ENCODE peak calls at places on chromosomes 7 and 10, in nine cellular contexts. One of them, this sample, is unnamed.

GRCh38 chr7:110591341-110591740 is 499.6 kb upstream of the LRRN3 start:
- DNase-seq in activated CD8-positive, alpha-beta T cell treated with anti-CD3 and anti-CD28 coated beads for 36 hours: no peak
- DNase-seq in adrenal gland: no peak
- DNase-seq in AG09319: no peak
- DNase-seq in thyroid gland: no peak
- DNase-seq in omental fat pad: no peak
- DNase-seq in GM20000: no peak
- DNase-seq in bronchial epithelial cell: no peak
- DNase-seq in astrocyte of the spinal cord: peak; percentile 21
- DNase-seq in this sample: no peak

GRCh38 chr10:5443429-5443828 is 31.1 kb downstream of the NET1 start:
- DNase-seq in activated CD8-positive, alpha-beta T cell treated with anti-CD3 and anti-CD28 coated beads for 36 hours: no peak
- DNase-seq in adrenal gland: no peak
- DNase-seq in AG09319: no peak
- DNase-seq in thyroid gland: no peak
- DNase-seq in omental fat pad: no peak
- DNase-seq in GM20000: peak; percentile 80
- DNase-seq in bronchial epithelial cell: no peak
- DNase-seq in astrocyte of the spinal cord: no peak
- DNase-seq in this sample: peak; percentile 75

GRCh38 chr7:130071701-130072622 is 1.6 kb downstream of the KLHDC10 start:
- DNase-seq in activated CD8-positive, alpha-beta T cell treated with anti-CD3 and anti-CD28 coated beads for 36 hours: peak; percentile 62
- DNase-seq in adrenal gland: peak; percentile 59
- DNase-seq in AG09319: peak; percentile 65
- DNase-seq in thyroid gland: peak; percentile 65
- DNase-seq in omental fat pad: no peak
- DNase-seq in GM20000: peak; percentile 71
- DNase-seq in bronchial epithelial cell: peak; percentile 79
- DNase-seq in astrocyte of the spinal cord: peak; percentile 88
- DNase-seq in this sample: peak; percentile 68

GRCh38 chr10:122154733-122155366 is 116.2 kb upstream of the BTBD16 start:
- DNase-seq in activated CD8-positive, alpha-beta T cell treated with anti-CD3 and anti-CD28 coated beads for 36 hours: no peak
- DNase-seq in adrenal gland: no peak
- DNase-seq in AG09319: peak; percentile 59
- DNase-seq in thyroid gland: no peak
- DNase-seq in omental fat pad: no peak
- DNase-seq in GM20000: no peak
- DNase-seq in bronchial epithelial cell: peak; percentile 33
- DNase-seq in astrocyte of the spinal cord: peak; percentile 68
- DNase-seq in this sample: no peak

GRCh38 chr10:132129431-132129830 is 57.3 kb upstream of the DPYSL4 start:
- DNase-seq in activated CD8-positive, alpha-beta T cell treated with anti-CD3 and anti-CD28 coated beads for 36 hours: no peak
- DNase-seq in adrenal gland: no peak
- DNase-seq in AG09319: no peak
- DNase-seq in thyroid gland: no peak
- DNase-seq in omental fat pad: no peak
- DNase-seq in GM20000: no peak
- DNase-seq in bronchial epithelial cell: no peak
- DNase-seq in astrocyte of the spinal cord: no peak
- DNase-seq in this sample: no peak

GRCh38 chr7:140475747-140476333 is 3.5 kb downstream of the MKRN1 start:
- DNase-seq in activated CD8-positive, alpha-beta T cell treated with anti-CD3 and anti-CD28 coated beads for 36 hours: peak; percentile 71
- DNase-seq in adrenal gland: peak; percentile 33
- DNase-seq in AG09319: no peak
- DNase-seq in thyroid gland: peak; percentile 50
- DNase-seq in omental fat pad: no peak
- DNase-seq in GM20000: peak; percentile 62
- DNase-seq in bronchial epithelial cell: peak; percentile 56
- DNase-seq in astrocyte of the spinal cord: peak; percentile 39
- DNase-seq in this sample: peak; percentile 49

GRCh38 chr7:42254217-42254616 is 17.2 kb upstream of the GLI3 start:
- DNase-seq in activated CD8-positive, alpha-beta T cell treated with anti-CD3 and anti-CD28 coated beads for 36 hours: no peak
- DNase-seq in adrenal gland: no peak
- DNase-seq in AG09319: no peak
- DNase-seq in thyroid gland: no peak
- DNase-seq in omental fat pad: no peak
- DNase-seq in GM20000: no peak
- DNase-seq in bronchial epithelial cell: peak; percentile 85
- DNase-seq in astrocyte of the spinal cord: no peak
- DNase-seq in this sample: no peak

GRCh38 chr10:95815701-95816100 is 59.7 kb downstream of the ENTPD1 start:
- DNase-seq in activated CD8-positive, alpha-beta T cell treated with anti-CD3 and anti-CD28 coated beads for 36 hours: no peak
- DNase-seq in adrenal gland: no peak
- DNase-seq in AG09319: no peak
- DNase-seq in thyroid gland: no peak
- DNase-seq in omental fat pad: no peak
- DNase-seq in GM20000: no peak
- DNase-seq in bronchial epithelial cell: no peak
- DNase-seq in astrocyte of the spinal cord: peak; percentile 19
- DNase-seq in this sample: no peak

GRCh38 chr10:73163096-73163495 is 4.7 kb downstream of the ECD start:
- DNase-seq in activated CD8-positive, alpha-beta T cell treated with anti-CD3 and anti-CD28 coated beads for 36 hours: no peak
- DNase-seq in adrenal gland: no peak
- DNase-seq in AG09319: no peak
- DNase-seq in thyroid gland: no peak
- DNase-seq in omental fat pad: no peak
- DNase-seq in GM20000: no peak
- DNase-seq in bronchial epithelial cell: no peak
- DNase-seq in astrocyte of the spinal cord: no peak
- DNase-seq in this sample: no peak

GRCh38 chr10:73161662-73162061 is 6.1 kb downstream of the ECD start:
- DNase-seq in activated CD8-positive, alpha-beta T cell treated with anti-CD3 and anti-CD28 coated beads for 36 hours: no peak
- DNase-seq in adrenal gland: no peak
- DNase-seq in AG09319: no peak
- DNase-seq in thyroid gland: no peak
- DNase-seq in omental fat pad: no peak
- DNase-seq in GM20000: no peak
- DNase-seq in bronchial epithelial cell: no peak
- DNase-seq in astrocyte of the spinal cord: no peak
- DNase-seq in this sample: no peak

GRCh38 chr10:73161079-73161478 is 6.7 kb downstream of the ECD start:
- DNase-seq in activated CD8-positive, alpha-beta T cell treated with anti-CD3 and anti-CD28 coated beads for 36 hours: no peak
- DNase-seq in adrenal gland: no peak
- DNase-seq in AG09319: no peak
- DNase-seq in thyroid gland: no peak
- DNase-seq in omental fat pad: no peak
- DNase-seq in GM20000: no peak
- DNase-seq in bronchial epithelial cell: no peak
- DNase-seq in astrocyte of the spinal cord: no peak
- DNase-seq in this sample: no peak

GRCh38 chr10:73156054-73156453 is 11.8 kb downstream of the ECD start:
- DNase-seq in activated CD8-positive, alpha-beta T cell treated with anti-CD3 and anti-CD28 coated beads for 36 hours: no peak
- DNase-seq in adrenal gland: no peak
- DNase-seq in AG09319: no peak
- DNase-seq in thyroid gland: no peak
- DNase-seq in omental fat pad: no peak
- DNase-seq in GM20000: no peak
- DNase-seq in bronchial epithelial cell: no peak
- DNase-seq in astrocyte of the spinal cord: no peak
- DNase-seq in this sample: no peak

DNA sequence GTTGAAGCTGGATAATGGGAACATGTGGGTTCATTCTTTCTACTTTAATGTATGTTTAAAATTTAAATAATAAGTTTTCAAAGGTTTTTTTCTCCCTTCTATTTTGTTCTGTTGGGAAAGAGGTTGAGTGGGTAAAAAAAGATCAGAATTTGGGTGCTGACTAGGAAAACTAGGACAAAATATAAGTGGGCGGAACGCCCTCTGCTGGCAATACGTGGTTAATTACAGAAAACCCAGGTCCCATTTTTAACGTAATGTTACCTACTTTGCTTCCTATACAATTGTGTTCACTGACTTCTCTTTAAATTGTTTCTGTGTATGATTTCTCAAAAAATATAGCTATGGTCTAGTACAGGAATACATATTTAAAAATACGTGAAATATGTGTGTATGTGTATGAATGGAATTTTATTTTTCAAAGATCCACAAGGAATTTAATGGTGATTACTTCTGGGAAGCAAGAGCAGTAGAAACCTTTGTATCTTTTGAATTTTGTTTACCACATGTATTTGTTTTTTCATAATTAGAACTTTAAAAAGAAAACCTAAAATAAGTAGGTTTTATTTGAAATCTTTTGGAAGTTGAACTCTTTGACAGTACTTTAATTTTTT is 8.7 kb downstream of the ECD start:
- DNase-seq in activated CD8-positive, alpha-beta T cell treated with anti-CD3 and anti-CD28 coated beads for 36 hours: peak; percentile 76
- DNase-seq in adrenal gland: peak; percentile 47
- DNase-seq in AG09319: no peak
- DNase-seq in thyroid gland: peak; percentile 61
- DNase-seq in omental fat pad: no peak
- DNase-seq in GM20000: peak; percentile 44
- DNase-seq in bronchial epithelial cell: peak; percentile 38
- DNase-seq in astrocyte of the spinal cord: peak; percentile 53
- DNase-seq in this sample: peak; percentile 60
- TF ChIP-seq CTCF in activated CD8-positive, alpha-beta T cell treated with anti-CD3 and anti-CD28 coated beads for 36 hours: peak; percentile 94
- TF ChIP-seq CTCF in adrenal gland: peak; percentile 79
- TF ChIP-seq CTCF in AG09319: peak; percentile 70
- TF ChIP-seq CTCF in thyroid gland: no peak
- TF ChIP-seq CTCF in omental fat pad: no peak
- TF ChIP-seq CTCF in GM20000: peak; percentile 47
- TF ChIP-seq CTCF in bronchial epithelial cell: peak; percentile 62
- TF ChIP-seq CTCF in astrocyte of the spinal cord: peak; percentile 69
- TF ChIP-seq CTCF in this sample: peak; percentile 66

DNA sequence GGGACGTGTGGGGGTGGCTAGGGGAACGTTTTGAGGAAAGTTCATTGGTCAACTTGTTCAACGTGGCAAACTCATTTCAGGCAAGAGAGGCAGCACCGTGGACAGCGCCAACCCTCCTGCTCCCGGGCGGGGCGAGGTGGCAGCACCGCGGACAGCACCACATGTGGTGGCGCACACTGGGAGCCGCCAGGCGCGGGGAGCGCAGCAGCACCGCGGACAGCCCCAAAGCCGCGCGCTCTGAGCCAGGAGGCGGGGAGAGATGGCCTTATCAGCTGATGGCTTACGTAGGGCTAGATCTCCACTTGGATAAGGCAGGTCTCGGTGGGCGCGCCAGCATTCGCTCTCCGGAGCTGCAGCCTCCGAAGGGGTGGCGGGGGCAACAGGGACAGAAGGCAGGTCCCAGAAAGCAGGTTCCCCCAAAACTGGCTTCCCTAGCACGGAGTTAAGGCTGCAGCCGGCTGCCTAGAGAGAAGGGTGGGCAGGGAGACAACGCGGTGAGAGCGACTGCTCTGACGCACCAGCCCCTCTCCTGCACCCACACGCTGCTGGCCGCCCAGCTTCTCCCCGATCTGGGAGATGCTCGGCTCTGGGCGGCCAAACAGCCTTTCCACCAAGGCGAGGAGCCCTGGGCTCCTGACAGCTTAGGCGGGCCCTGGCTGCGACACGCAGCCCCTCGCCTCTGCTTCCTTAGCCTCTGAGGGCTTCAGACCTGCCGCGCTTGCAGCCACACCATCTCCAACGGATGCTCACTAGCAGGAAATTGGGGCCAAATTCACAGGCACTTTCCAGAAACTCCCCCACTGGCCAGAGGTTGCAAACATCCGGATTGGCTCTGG is at the start of gene HTR5A:
- DNase-seq in activated CD8-positive, alpha-beta T cell treated with anti-CD3 and anti-CD28 coated beads for 36 hours: peak; percentile 90
- DNase-seq in adrenal gland: peak; percentile 90
- DNase-seq in AG09319: peak; percentile 29
- DNase-seq in thyroid gland: peak; percentile 85
- DNase-seq in omental fat pad: peak; percentile 48
- DNase-seq in GM20000: peak; percentile 91
- DNase-seq in bronchial epithelial cell: peak; percentile 57
- DNase-seq in astrocyte of the spinal cord: peak; percentile 83
- DNase-seq in this sample: peak; percentile 92
- TF ChIP-seq CTCF in activated CD8-positive, alpha-beta T cell treated with anti-CD3 and anti-CD28 coated beads for 36 hours: no peak
- TF ChIP-seq CTCF in adrenal gland: no peak
- TF ChIP-seq CTCF in AG09319: no peak
- TF ChIP-seq CTCF in thyroid gland: no peak
- TF ChIP-seq CTCF in omental fat pad: no peak
- TF ChIP-seq CTCF in GM20000: no peak
- TF ChIP-seq CTCF in bronchial epithelial cell: no peak
- TF ChIP-seq CTCF in astrocyte of the spinal cord: no peak
- TF ChIP-seq CTCF in this sample: no peak

GRCh38 chr10:98461500-98461842 is 14.7 kb upstream of the HPS1 start:
- DNase-seq in activated CD8-positive, alpha-beta T cell treated with anti-CD3 and anti-CD28 coated beads for 36 hours: no peak
- DNase-seq in adrenal gland: no peak
- DNase-seq in AG09319: no peak
- DNase-seq in thyroid gland: no peak
- DNase-seq in omental fat pad: no peak
- DNase-seq in GM20000: no peak
- DNase-seq in bronchial epithelial cell: no peak
- DNase-seq in astrocyte of the spinal cord: no peak
- DNase-seq in this sample: no peak

GRCh38 chr10:98460837-98461499 is 14.2 kb upstream of the HPS1 start:
- DNase-seq in activated CD8-positive, alpha-beta T cell treated with anti-CD3 and anti-CD28 coated beads for 36 hours: no peak
- DNase-seq in adrenal gland: peak; percentile 80
- DNase-seq in AG09319: peak; percentile 38
- DNase-seq in thyroid gland: peak; percentile 7
- DNase-seq in omental fat pad: no peak
- DNase-seq in GM20000: no peak
- DNase-seq in bronchial epithelial cell: peak; percentile 94
- DNase-seq in astrocyte of the spinal cord: peak; percentile 88
- DNase-seq in this sample: no peak

GRCh38 chr10:98465866-98466265 is 19.1 kb upstream of the HPS1 start:
- DNase-seq in activated CD8-positive, alpha-beta T cell treated with anti-CD3 and anti-CD28 coated beads for 36 hours: no peak
- DNase-seq in adrenal gland: no peak
- DNase-seq in AG09319: no peak
- DNase-seq in thyroid gland: no peak
- DNase-seq in omental fat pad: no peak
- DNase-seq in GM20000: no peak
- DNase-seq in bronchial epithelial cell: no peak
- DNase-seq in astrocyte of the spinal cord: no peak
- DNase-seq in this sample: no peak

GRCh38 chr10:98463976-98464754 is 17.4 kb upstream of the HPS1 start:
- DNase-seq in activated CD8-positive, alpha-beta T cell treated with anti-CD3 and anti-CD28 coated beads for 36 hours: peak; percentile 16
- DNase-seq in adrenal gland: no peak
- DNase-seq in AG09319: no peak
- DNase-seq in thyroid gland: no peak
- DNase-seq in omental fat pad: no peak
- DNase-seq in GM20000: no peak
- DNase-seq in bronchial epithelial cell: no peak
- DNase-seq in astrocyte of the spinal cord: no peak
- DNase-seq in this sample: no peak

DNA sequence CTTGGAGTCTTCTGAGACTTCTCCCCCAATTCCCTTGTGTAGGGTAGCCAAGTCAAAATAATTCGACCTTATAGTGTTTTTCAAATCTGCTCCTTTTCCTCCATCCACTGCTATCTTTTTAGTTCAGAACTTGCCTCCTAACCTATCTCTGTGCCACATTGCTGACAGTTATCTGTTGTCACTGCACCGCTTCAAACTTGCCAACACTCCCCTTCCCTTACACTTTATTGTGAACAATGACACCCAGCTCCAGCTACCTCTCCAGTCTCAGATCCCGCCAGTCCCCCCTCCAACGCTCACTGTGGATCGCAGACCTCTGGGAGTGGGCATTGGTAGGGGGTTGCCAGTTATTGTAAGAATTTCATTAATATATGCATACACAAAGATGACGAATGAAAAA is 16.3 kb upstream of the HPS1 start:
- DNase-seq in activated CD8-positive, alpha-beta T cell treated with anti-CD3 and anti-CD28 coated beads for 36 hours: no peak
- DNase-seq in adrenal gland: no peak
- DNase-seq in AG09319: no peak
- DNase-seq in thyroid gland: no peak
- DNase-seq in omental fat pad: no peak
- DNase-seq in GM20000: no peak
- DNase-seq in bronchial epithelial cell: no peak
- DNase-seq in astrocyte of the spinal cord: no peak
- DNase-seq in this sample: no peak
- TF ChIP-seq CTCF in activated CD8-positive, alpha-beta T cell treated with anti-CD3 and anti-CD28 coated beads for 36 hours: no peak
- TF ChIP-seq CTCF in adrenal gland: no peak
- TF ChIP-seq CTCF in AG09319: no peak
- TF ChIP-seq CTCF in thyroid gland: no peak
- TF ChIP-seq CTCF in omental fat pad: no peak
- TF ChIP-seq CTCF in GM20000: no peak
- TF ChIP-seq CTCF in bronchial epithelial cell: no peak
- TF ChIP-seq CTCF in astrocyte of the spinal cord: no peak
- TF ChIP-seq CTCF in this sample: no peak

DNA sequence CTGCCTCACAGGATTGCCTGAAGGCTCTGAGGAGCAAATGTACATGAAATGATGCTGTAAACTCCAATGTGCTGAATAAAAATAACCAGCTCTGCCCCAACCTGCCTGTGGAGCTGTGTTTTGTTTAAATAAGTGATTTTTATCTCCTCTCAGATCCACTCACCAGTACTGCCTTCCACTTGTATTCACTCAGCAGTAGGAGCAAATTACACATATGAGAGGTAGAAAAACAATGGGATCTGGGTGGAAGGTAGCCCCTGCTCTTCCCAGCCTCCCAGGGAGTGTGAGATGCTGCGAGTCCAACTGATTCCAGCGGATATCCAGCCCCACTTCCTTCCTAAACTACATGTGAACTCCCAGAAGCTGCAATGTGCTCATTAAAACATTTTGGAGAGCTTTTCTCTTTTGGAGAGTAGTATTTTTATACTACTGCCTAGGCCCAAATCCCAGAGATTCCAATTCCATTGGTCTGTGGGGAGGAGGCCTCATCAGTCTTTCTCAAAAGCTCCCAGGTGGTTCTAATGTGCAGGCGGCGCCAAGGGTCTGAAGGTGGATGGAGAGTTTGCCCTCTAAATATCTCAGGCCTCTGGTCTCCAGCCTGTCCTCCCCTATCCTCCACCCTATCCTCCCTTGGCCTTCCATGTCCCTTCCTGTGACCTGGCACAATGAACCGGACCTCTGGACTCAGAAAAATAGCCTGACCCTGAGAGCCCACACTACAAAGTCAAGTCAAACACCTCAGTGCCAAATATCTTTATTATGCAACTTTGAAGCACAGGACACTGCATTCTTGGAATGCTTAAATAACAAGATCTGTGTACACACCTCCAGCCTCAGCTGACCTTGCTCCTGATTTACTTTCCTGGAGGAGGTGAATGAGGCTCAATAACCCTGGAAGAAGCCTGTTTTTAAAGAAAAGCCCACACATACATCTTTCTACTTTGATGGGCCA is 46.2 kb downstream of the CPVL start:
- DNase-seq in activated CD8-positive, alpha-beta T cell treated with anti-CD3 and anti-CD28 coated beads for 36 hours: no peak
- DNase-seq in adrenal gland: no peak
- DNase-seq in AG09319: no peak
- DNase-seq in thyroid gland: peak; percentile 61
- DNase-seq in omental fat pad: no peak
- DNase-seq in GM20000: no peak
- DNase-seq in bronchial epithelial cell: no peak
- DNase-seq in astrocyte of the spinal cord: no peak
- DNase-seq in this sample: no peak
- TF ChIP-seq CTCF in activated CD8-positive, alpha-beta T cell treated with anti-CD3 and anti-CD28 coated beads for 36 hours: no peak
- TF ChIP-seq CTCF in adrenal gland: no peak
- TF ChIP-seq CTCF in AG09319: no peak
- TF ChIP-seq CTCF in thyroid gland: no peak
- TF ChIP-seq CTCF in omental fat pad: no peak
- TF ChIP-seq CTCF in GM20000: no peak
- TF ChIP-seq CTCF in bronchial epithelial cell: no peak
- TF ChIP-seq CTCF in astrocyte of the spinal cord: no peak
- TF ChIP-seq CTCF in this sample: no peak